ENCODE peak calls at places on chromosomes 5 and 9, in five cellular contexts. D, T, C, V and J are unnamed samples.

GRCh38 chr5:135535820-135536801 is at the start of gene NEUROG1:
- DNase-seq in D (peak; percentile 36), T (no peak), C (peak; percentile 29), V (no peak), J (no peak)

GRCh38 chr9:75812139-75812538 is 78.3 kb upstream of the PCSK5 start:
- DNase-seq in D (no peak), T (no peak), C (no peak), V (no peak), J (no peak)

GRCh38 chr5:66671305-66671704 is 75.1 kb downstream of the MAST4 start:
- DNase-seq in D (no peak), T (no peak), C (peak; percentile 68), V (no peak), J (no peak)

GRCh38 chr5:89930591-89931383 is 478.8 kb downstream of the CETN3 start:
- DNase-seq in D (peak; percentile 89), T (no peak), C (peak; percentile 64), V (no peak), J (no peak)

GRCh38 chr5:106691701-106692100 is 979.0 kb downstream of the EFNA5 start:
- DNase-seq in D (no peak), T (no peak), C (no peak), V (no peak), J (no peak)

GRCh38 chr5:141186897-141187512 is at the start of gene PCDHB9:
- DNase-seq in D (peak; percentile 17), T (no peak), C (peak; percentile 7), V (no peak), J (no peak)

GRCh38 chr5:78019747-78020146 is 243.6 kb upstream of the TBCA start:
- DNase-seq in D (no peak), T (no peak), C (no peak), V (no peak), J (no peak)

GRCh38 chr5:76986828-76987526 is 34.1 kb downstream of the CRHBP start:
- DNase-seq in D (no peak), T (no peak), C (no peak), V (no peak), J (no peak)

GRCh38 chr5:181053760-181054122 is 13.7 kb downstream of the BTNL9 start:
- DNase-seq in D (peak; percentile 44), T (no peak), C (peak; percentile 11), V (no peak), J (no peak)

GRCh38 chr9:91423785-91424402 is at the start of gene NFIL3:
- DNase-seq in D (peak; percentile 80), T (peak; percentile 90), C (peak; percentile 94), V (peak; percentile 84), J (peak; percentile 95)

GRCh38 chr5:179266291-179267070 is 78.8 kb downstream of the ADAMTS2 start:
- DNase-seq in D (no peak), T (no peak), C (no peak), V (peak; percentile 11), J (peak; percentile 63)

GRCh38 chr5:160165137-160166068 is 46.2 kb upstream of the PWWP2A start:
- DNase-seq in D (peak; percentile 99), T (peak; percentile 97), C (peak; percentile 99), V (peak; percentile 87), J (peak; percentile 91)

GRCh38 chr9:79120533-79121315 is 451.0 kb upstream of the TLE4 start:
- DNase-seq in D (no peak), T (no peak), C (no peak), V (no peak), J (no peak)

GRCh38 chr9:36504154-36504550 is 68.5 kb upstream of the MELK start:
- DNase-seq in D (no peak), T (no peak), C (no peak), V (no peak), J (no peak)

GRCh38 chr9:70519912-70520724 is 105.7 kb upstream of the KLF9 start:
- DNase-seq in D (no peak), T (no peak), C (no peak), V (no peak), J (no peak)

GRCh38 chr9:21689851-21690250 is 112.6 kb upstream of the MTAP start:
- DNase-seq in D (no peak), T (no peak), C (no peak), V (no peak), J (no peak)

GRCh38 chr9:115672477-115673316 is 480.9 kb upstream of the PAPPA start:
- DNase-seq in D (peak; percentile 84), T (no peak), C (peak; percentile 98), V (no peak), J (no peak)

GRCh38 chr5:96601200-96601599 is 61.0 kb upstream of the CAST start:
- DNase-seq in D (no peak), T (no peak), C (no peak), V (no peak), J (no peak)

GRCh38 chr5:79464695-79465332 is 49.1 kb downstream of the HOMER1 start:
- DNase-seq in D (peak; percentile 52), T (no peak), C (peak; percentile 42), V (no peak), J (no peak)

GRCh38 chr5:113488645-113489184 is 462 bp upstream of the MCC start:
- DNase-seq in D (no peak), T (no peak), C (no peak), V (no peak), J (no peak)

GRCh38 chr9:38431101-38431500 is 6.8 kb upstream of the IGFBPL1 start:
- DNase-seq in D (no peak), T (peak; percentile 21), C (no peak), V (no peak), J (no peak)

GRCh38 chr9:126860077-126860756 is at the start of gene ZBTB34:
- DNase-seq in D (peak; percentile 59), T (peak; percentile 83), C (peak; percentile 81), V (peak; percentile 66), J (peak; percentile 89)

GRCh38 chr5:33713087-33713486 is 178.7 kb downstream of the ADAMTS12 start:
- DNase-seq in D (no peak), T (no peak), C (no peak), V (no peak), J (no peak)

GRCh38 chr5:71719092-71719964 is at the start of gene CARTPT:
- DNase-seq in D (no peak), T (no peak), C (peak; percentile 66), V (no peak), J (no peak)

GRCh38 chr5:109567374-109568044 is 122.2 kb upstream of the MAN2A1 start:
- DNase-seq in D (no peak), T (no peak), C (peak; percentile 20), V (no peak), J (no peak)

GRCh38 chr5:168654225-168654624 is 75.1 kb upstream of the PANK3 start:
- DNase-seq in D (no peak), T (no peak), C (peak; percentile 51), V (peak; percentile 31), J (no peak)

GRCh38 chr9:22452415-22453010 is 5.9 kb downstream of the DMRTA1 start:
- DNase-seq in D (peak; percentile 15), T (no peak), C (peak; percentile 66), V (peak; percentile 26), J (no peak)

GRCh38 chr9:91154686-91155085 is 207.0 kb downstream of the AUH start:
- DNase-seq in D (no peak), T (no peak), C (peak; percentile 44), V (no peak), J (no peak)

GRCh38 chr5:157388148-157388547 is 71.9 kb upstream of the NIPAL4 start:
- DNase-seq in D (no peak), T (no peak), C (no peak), V (no peak), J (no peak)

GRCh38 chr5:31470608-31471007 is 61.3 kb downstream of the DROSHA start:
- DNase-seq in D (no peak), T (no peak), C (peak; percentile 49), V (peak; percentile 66), J (no peak)

GRCh38 chr5:1729641-1730486 is 69.8 kb downstream of the MRPL36 start:
- DNase-seq in D (no peak), T (peak; percentile 66), C (no peak), V (no peak), J (peak; percentile 67)

GRCh38 chr5:122392844-122393243 is 80.8 kb downstream of the SNCAIP start:
- DNase-seq in D (no peak), T (no peak), C (no peak), V (no peak), J (no peak)